ENCODE peak calls at places on chromosomes 13 and 19, in four cellular contexts. D is HepG2, M is K562, I is SK-N-SH. J is an unnamed sample.

GRCh38 chr19:58157045-58157728 is 6.6 kb upstream of the ZNF329 start:
- DNase-seq in D (no peak), M (peak; percentile 7), I (no peak), J (peak; percentile 36)

GRCh38 chr19:48510421-48511268 is 990 bp downstream of the LMTK3 start:
- DNase-seq in D (no peak), M (peak; percentile 77), I (peak; percentile 80), J (peak; percentile 89)

GRCh38 chr19:33339016-33339749 is 34.3 kb upstream of the CEBPG start:
- DNase-seq in D (no peak), M (no peak), I (no peak), J (no peak)

GRCh38 chr13:60509601-60510386 is 112.8 kb downstream of the TDRD3 start:
- DNase-seq in D (no peak), M (no peak), I (no peak), J (no peak)

GRCh38 chr19:58474291-58474996 is 1.7 kb upstream of the ZNF446 start:
- DNase-seq in D (no peak), M (peak; percentile 34), I (peak; percentile 11), J (no peak)

GRCh38 chr19:52567921-52568320 is 2.2 kb upstream of the ZNF701 start:
- DNase-seq in D (no peak), M (no peak), I (no peak), J (no peak)

GRCh38 chr19:21604351-21604926 is 99.0 kb downstream of the ZNF429 start:
- DNase-seq in D (no peak), M (no peak), I (no peak), J (no peak)

GRCh38 chr13:106089251-106089940 is 446.1 kb downstream of the EFNB2 start:
- DNase-seq in D (no peak), M (no peak), I (no peak), J (no peak)

GRCh38 chr13:40789275-40790231 is at the start of gene SLC25A15:
- DNase-seq in D (peak; percentile 67), M (peak; percentile 72), I (peak; percentile 97), J (peak; percentile 69)

GRCh38 chr13:34172048-34172447 is 354.1 kb downstream of the RFC3 start:
- DNase-seq in D (no peak), M (no peak), I (no peak), J (no peak)

GRCh38 chr19:13611596-13611995 is 105.3 kb upstream of the CACNA1A start:
- DNase-seq in D (no peak), M (no peak), I (no peak), J (no peak)

GRCh38 chr13:29159871-29160270 is 339.7 kb downstream of the MTUS2 start:
- DNase-seq in D (no peak), M (no peak), I (no peak), J (no peak)

GRCh38 chr19:48475369-48476068 is 6.3 kb downstream of the CYTH2 start:
- DNase-seq in D (no peak), M (no peak), I (no peak), J (no peak)

GRCh38 chr13:99854376-99854775 is 117.2 kb downstream of the ZIC5 start:
- DNase-seq in D (no peak), M (no peak), I (no peak), J (no peak)

GRCh38 chr13:46051958-46052313 is 610 bp downstream of the ZC3H13 start:
- DNase-seq in D (no peak), M (no peak), I (no peak), J (no peak)

GRCh38 chr19:33797821-33798633 is 1.4 kb downstream of the KCTD15 start:
- DNase-seq in D (no peak), M (peak; percentile 84), I (peak; percentile 82), J (peak; percentile 71)

GRCh38 chr13:40692946-40693345 is 26.5 kb upstream of the FOXO1 start:
- DNase-seq in D (no peak), M (no peak), I (no peak), J (no peak)

GRCh38 chr19:18373892-18374629 is 11.9 kb upstream of the GDF15 start:
- DNase-seq in D (peak; percentile 95), M (peak; percentile 99), I (peak; percentile 64), J (peak; percentile 88)

GRCh38 chr19:33883869-33884519 is 87.3 kb downstream of the KCTD15 start:
- DNase-seq in D (no peak), M (no peak), I (peak; percentile 80), J (peak; percentile 56)

GRCh38 chr13:94967183-94968039 is 255.1 kb upstream of the SOX21 start:
- DNase-seq in D (no peak), M (peak; percentile 8), I (peak; percentile 79), J (peak; percentile 57)

GRCh38 chr13:30047154-30047874 is 196.9 kb upstream of the UBL3 start:
- DNase-seq in D (no peak), M (no peak), I (no peak), J (no peak)

GRCh38 chr19:36745870-36746269 is 26.7 kb downstream of the ZNF850 start:
- DNase-seq in D (no peak), M (no peak), I (no peak), J (no peak)

GRCh38 chr19:15107056-15108010 is at the start of gene SYDE1:
- DNase-seq in D (peak; percentile 50), M (no peak), I (peak; percentile 88), J (peak; percentile 71)

GRCh38 chr19:42397315-42398166 is 7.4 kb upstream of the CNFN start:
- DNase-seq in D (no peak), M (peak; percentile 25), I (no peak), J (no peak)

GRCh38 chr19:11580665-11581418 is 3.4 kb upstream of the ACP5 start:
- DNase-seq in D (no peak), M (no peak), I (no peak), J (no peak)

GRCh38 chr13:46753917-46754316 is 43.0 kb downstream of the ESD start:
- DNase-seq in D (no peak), M (no peak), I (no peak), J (no peak)

GRCh38 chr19:47096721-47097120 is 16.9 kb downstream of the ZC3H4 start:
- DNase-seq in D (no peak), M (no peak), I (no peak), J (no peak)

GRCh38 chr19:4575978-4576933 is 16.8 kb upstream of the SEMA6B start:
- DNase-seq in D (peak; percentile 61), M (peak; percentile 81), I (peak; percentile 85), J (peak; percentile 89)

GRCh38 chr13:24328145-24328544 is 18.8 kb downstream of the C1QTNF9 start:
- DNase-seq in D (no peak), M (no peak), I (peak; percentile 60), J (peak; percentile 58)

GRCh38 chr13:39602614-39603366 is at the start of gene LHFPL6:
- DNase-seq in D (peak; percentile 3), M (peak; percentile 1), I (peak; percentile 88), J (peak; percentile 79)

GRCh38 chr13:24306632-24307031 is 2.7 kb upstream of the C1QTNF9 start:
- DNase-seq in D (peak; percentile 13), M (no peak), I (no peak), J (no peak)

GRCh38 chr19:50724522-50725217 is 1.5 kb downstream of the CLEC11A start:
- DNase-seq in D (peak; percentile 38), M (peak; percentile 99), I (peak; percentile 100), J (peak; percentile 100)

GRCh38 chr13:86161257-86161656 is 362.0 kb upstream of the SLITRK6 start:
- DNase-seq in D (no peak), M (no peak), I (no peak), J (no peak)
- TF ChIP-seq FOXJ3 in D (no peak), M (no peak), I (no peak), J (no peak)

DNA sequence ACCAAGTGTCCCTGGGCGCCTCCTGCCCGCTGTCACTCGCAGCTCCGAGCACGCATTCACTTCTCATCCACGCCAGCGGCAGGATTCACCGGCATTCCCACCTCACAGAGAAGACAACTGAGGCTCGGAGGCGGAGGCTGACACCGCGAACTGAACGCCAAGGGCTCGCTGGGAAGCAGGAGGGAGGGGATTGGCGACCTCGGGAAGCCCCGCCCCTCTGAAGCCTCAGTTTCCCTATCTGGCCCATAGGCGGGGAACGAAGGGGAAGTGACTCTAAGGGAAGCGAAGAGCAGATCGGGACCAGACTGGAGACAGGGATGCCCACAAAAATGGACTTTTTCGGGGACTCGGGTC is 256 bp downstream of the MICOS13 start:
- DNase-seq in D (no peak), M (no peak), I (peak; percentile 72), J (peak; percentile 44)
- TF ChIP-seq MAX in D (no peak), M (no peak), I (no peak), J (no peak)

DNA sequence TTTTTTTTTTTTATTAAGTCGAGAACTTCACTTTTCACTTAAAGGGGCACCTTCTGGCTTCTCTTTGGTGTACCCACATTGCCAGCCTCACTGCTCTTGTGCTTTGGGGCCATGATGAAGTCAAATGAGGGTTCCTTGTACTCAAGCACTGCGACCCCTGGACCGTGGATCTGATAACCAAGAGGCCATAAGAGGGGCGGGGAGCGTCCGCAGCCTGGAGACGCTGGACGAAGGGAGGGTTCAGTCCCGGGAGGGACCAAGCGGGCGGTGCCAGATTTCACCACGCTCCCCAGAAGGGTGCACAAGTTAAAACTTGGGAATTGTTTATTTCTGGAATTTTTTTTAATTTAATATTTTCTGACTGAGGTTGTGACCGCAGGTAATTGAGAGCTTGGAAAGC is 53.3 kb upstream of the SOX1 start:
- DNase-seq in D (no peak), M (no peak), I (no peak), J (no peak)
- TF ChIP-seq FOXJ3 in D (no peak), M (no peak), I (no peak), J (no peak)

DNA sequence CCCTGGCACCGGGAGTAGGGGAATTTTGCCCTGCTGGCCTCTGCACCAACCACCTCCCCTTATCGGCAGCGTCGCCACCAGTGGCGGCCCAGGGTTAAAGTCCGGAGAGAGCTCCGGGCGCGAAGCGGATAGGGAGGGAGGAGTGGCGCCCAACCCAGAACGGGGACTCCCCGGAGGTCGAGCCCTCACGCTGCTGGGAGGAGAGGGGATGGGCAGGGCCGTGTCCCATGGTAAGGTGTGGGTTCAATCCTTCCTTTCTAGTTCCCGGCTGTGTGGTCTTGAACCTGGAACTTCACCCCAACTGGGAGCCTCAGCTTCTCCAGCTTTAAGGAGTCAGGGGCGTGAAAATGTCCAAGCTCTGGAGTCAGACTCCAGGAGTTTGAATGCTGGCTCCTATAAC is 23.3 kb upstream of the BCL3 start:
- DNase-seq in D (peak; percentile 77), M (no peak), I (no peak), J (no peak)
- TF ChIP-seq MAX in D (peak; percentile 48), M (no peak), I (no peak), J (no peak)

DNA sequence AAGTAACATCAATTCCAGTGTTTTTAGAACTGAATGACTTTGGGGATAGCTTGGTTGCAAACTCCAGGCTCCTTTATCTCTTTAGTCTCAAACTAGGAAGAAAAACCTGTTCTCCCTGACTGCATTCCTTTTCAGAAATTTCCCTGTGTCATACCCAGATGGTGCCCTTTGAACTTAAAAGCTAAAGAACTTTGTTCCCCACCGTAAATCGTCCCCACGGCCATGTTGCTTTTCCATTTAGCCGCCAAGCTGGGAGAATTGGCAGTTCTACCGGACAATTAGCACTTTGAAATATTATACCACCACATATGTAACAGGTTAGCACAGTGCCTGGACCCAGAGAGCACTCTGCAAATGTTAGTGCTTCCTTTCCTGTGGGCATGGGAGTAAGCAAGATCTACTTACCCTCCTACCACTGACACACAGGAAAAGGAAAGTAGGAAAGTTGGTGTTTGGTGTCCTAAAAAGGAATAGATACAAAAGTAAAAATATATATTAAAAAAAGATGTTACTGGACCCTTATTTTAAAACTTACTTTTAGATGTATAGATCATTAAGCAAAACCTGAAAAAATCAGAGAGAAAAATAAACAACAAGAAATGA is 191.9 kb upstream of the MIR17HG start:
- DNase-seq in D (no peak), M (no peak), I (no peak), J (no peak)
- TF ChIP-seq FOXJ3 in D (no peak), M (no peak), I (no peak), J (no peak)

GRCh38 chr19:1840541-1841115 is 7.7 kb downstream of the REXO1 start:
- DNase-seq in D (peak; percentile 53), M (peak; percentile 65), I (no peak), J (no peak)
- TF ChIP-seq MAX in D (no peak), M (no peak), I (no peak), J (no peak)

J was measured in WTC11.